ENCODE peak calls at places on chromosomes 5 and 9, in six cellular contexts. M, C, L, O, I and P are unnamed samples. For H3K4me1 and H3K9me3, the result is how much of the 10 kb centered on the place peaks cover.

GRCh38 chr9:100473271-100474081 is 527 bp downstream of the TMEFF1 start:
- DNase-seq in M (peak), L (peak), O (peak), C (peak), I (no peak), P (peak)

GRCh38 chr5:31217441-31217840 is 24.0 kb downstream of the CDH6 start:
- DNase-seq in O (no peak), I (no peak), L (no peak), C (no peak), M (no peak), P (no peak)

GRCh38 chr5:16957305-16958165 is 21.4 kb upstream of the MYO10 start:
- DNase-seq in M (no peak), O (no peak), C (peak), L (no peak), I (no peak), P (no peak)

GRCh38 chr5:32531885-32532520 is 53.4 kb upstream of the SUB1 start:
- DNase-seq in I (no peak), M (peak), L (peak), O (no peak), C (peak), P (no peak)

GRCh38 chr9:6997330-6997729 is 239.6 kb downstream of the KDM4C start:
- DNase-seq in O (no peak), L (no peak), I (no peak), M (no peak), C (peak), P (no peak)

GRCh38 chr9:19116391-19116790 is 10.9 kb downstream of the PLIN2 start:
- DNase-seq in C (no peak), M (no peak), L (no peak), O (no peak), I (no peak), P (no peak)

GRCh38 chr9:34717996-34718614 is 8.2 kb upstream of the CCL21 start:
- DNase-seq in I (no peak), O (no peak), C (no peak), M (no peak), L (no peak), P (no peak)

GRCh38 chr5:136600306-136600705 is 235.0 kb upstream of the TRPC7 start:
- DNase-seq in I (no peak), L (no peak), M (no peak), C (no peak), O (no peak), P (no peak)

GRCh38 chr5:56839062-56839461 is 23.7 kb downstream of the MAP3K1 start:
- DNase-seq in I (no peak), C (peak), M (no peak), O (no peak), L (no peak), P (no peak)

GRCh38 chr5:122076023-122076422 is 2.0 kb downstream of the LOX start:
- DNase-seq in M (no peak), L (no peak), I (no peak), C (peak), O (no peak), P (peak)

GRCh38 chr9:12776775-12777055 is 1.9 kb downstream of the LURAP1L start:
- DNase-seq in L (no peak), I (no peak), O (no peak), M (no peak), C (peak), P (no peak)

GRCh38 chr5:17316973-17317459 is 99.6 kb downstream of the BASP1 start:
- DNase-seq in L (no peak), O (no peak), M (no peak), I (no peak), C (peak), P (peak)

GRCh38 chr9:94780516-94780950 is 54.0 kb downstream of the AOPEP start:
- DNase-seq in L (no peak), O (peak), C (no peak), I (no peak), M (no peak), P (no peak)

GRCh38 chr5:40436535-40437237 is 243.0 kb upstream of the PTGER4 start:
- DNase-seq in I (no peak), C (no peak), L (peak), M (peak), O (no peak), P (no peak)
- H3K4me3 ChIP-seq in I (no peak), C (no peak), L (peak), M (peak), O (no peak), P (no peak)

DNA sequence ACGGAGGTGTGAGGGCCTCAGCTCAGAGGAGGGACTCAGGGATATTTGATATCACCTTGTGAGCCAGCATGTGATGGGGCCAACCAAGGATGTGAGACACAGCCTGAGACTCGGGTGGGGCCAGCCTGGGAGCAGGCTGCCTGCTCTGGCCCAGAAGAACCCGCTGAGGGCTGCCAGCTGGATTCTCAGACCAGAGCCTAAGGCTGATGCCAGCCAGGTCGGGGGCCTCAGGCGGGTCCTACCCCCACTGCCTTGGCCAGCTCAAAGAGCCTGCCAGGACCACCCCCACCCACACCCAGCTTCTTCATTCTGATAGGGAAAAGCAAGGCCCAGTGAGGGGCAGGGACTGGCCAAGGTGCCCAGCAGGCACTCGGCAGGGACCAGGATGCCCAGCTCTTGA is 20.3 kb upstream of the DUSP1 start:
- DNase-seq in L (no peak), C (peak), O (no peak), I (no peak), M (no peak), P (no peak)
- H3K4me1 ChIP-seq in L (under half), C (half or more), O (under half), I (under half), M (under half), P (under half)

GRCh38 chr5:179044765-179045164 is 15.4 kb upstream of the ZNF354C start:
- DNase-seq in M (no peak), O (no peak), I (no peak), C (no peak), L (no peak), P (no peak)
- H3K9me3 ChIP-seq in M (under half), O (under half), I (under half), C (under half), L (under half), P (under half)

GRCh38 chr9:127973169-127974001 is 7.4 kb downstream of the EEIG1 start:
- DNase-seq in C (no peak), M (no peak), L (no peak), O (peak), I (no peak), P (no peak)

GRCh38 chr9:127971357-127972315 is 9.2 kb downstream of the EEIG1 start:
- DNase-seq in L (peak), O (peak), I (no peak), M (no peak), C (no peak), P (no peak)

GRCh38 chr9:127974002-127974768 is 6.6 kb downstream of the EEIG1 start:
- DNase-seq in C (no peak), L (no peak), O (peak), M (peak), I (no peak), P (no peak)

GRCh38 chr9:127970401-127971313 is 10.1 kb downstream of the EEIG1 start:
- DNase-seq in M (peak), L (peak), I (no peak), C (no peak), O (peak), P (no peak)

DNA sequence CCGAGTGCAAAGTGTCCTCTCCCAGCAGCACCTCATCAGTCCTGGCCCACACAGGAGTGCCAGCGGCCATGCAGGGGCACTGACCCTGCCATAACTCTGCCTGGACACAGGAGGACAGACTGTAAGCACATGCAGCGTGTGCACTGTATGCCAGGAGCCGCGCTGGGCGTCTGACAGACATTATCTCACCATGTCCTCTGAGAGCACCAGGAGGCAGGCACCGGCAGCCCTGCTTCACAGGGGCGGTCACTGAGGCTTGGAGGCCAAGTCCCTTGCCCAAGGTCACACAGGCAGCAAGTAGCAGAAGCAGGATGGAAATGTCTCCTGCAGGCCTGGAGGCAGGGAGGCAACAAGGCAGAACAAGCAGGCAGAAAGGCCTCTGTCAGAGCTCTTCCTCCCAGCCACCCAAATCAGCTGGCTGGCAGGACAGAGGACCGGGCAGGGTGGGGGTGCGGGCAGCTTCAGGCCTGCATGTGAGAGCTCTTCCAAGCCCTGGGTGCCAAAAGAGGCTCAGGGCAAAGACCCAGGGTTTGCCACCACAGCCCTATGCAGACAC is 8.4 kb downstream of the EEIG1 start:
- DNase-seq in I (no peak), C (no peak), O (peak), L (no peak), M (no peak), P (no peak)
- H3K4me3 ChIP-seq in I (no peak), C (no peak), O (no peak), L (peak), M (peak), P (no peak)

GRCh38 chr9:73137914-73138313 is 13.8 kb upstream of the ANXA1 start:
- DNase-seq in O (no peak), L (no peak), I (no peak), C (no peak), M (no peak), P (no peak)
- H3K4me1 ChIP-seq in O (under half), L (under half), I (under half), C (half or more), M (under half), P (under half)

GRCh38 chr5:166004006-166004405 is 2287.4 kb upstream of the WWC1 start:
- DNase-seq in C (no peak), O (no peak), I (no peak), M (no peak), L (no peak), P (no peak)
- H3K9me3 ChIP-seq in C (under half), O (under half), I (under half), M (under half), L (under half), P (under half)

DNA sequence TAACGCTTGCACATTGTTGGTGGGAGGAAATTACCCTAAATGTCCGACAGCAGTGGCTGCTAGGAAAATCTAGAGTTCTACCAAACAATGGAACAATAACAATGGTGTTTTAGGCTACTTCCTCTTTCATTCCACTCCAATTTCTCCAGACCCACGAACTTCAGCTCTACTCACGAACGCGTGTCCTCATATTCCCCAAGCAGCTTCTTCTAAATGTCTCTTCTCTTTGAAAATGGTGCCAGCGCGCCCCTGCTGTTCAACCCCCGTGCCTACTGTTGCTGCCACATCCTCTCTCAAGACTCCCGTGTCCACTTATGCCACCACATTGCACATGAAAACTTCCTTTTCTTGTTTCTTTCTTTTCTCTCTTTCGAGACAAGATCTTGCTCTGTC is 25.6 kb downstream of the OR2V2 start:
- DNase-seq in I (no peak), M (no peak), C (no peak), O (peak), L (no peak), P (no peak)
- H3K4me3 ChIP-seq in I (peak), M (peak), C (no peak), O (peak), L (peak), P (no peak)

GRCh38 chr5:96718635-96719077 is 56.5 kb downstream of the CAST start:
- DNase-seq in I (no peak), M (no peak), L (no peak), O (no peak), C (no peak), P (no peak)
- H3K4me1 ChIP-seq in I (under half), M (under half), L (under half), O (under half), C (under half), P (under half)

GRCh38 chr9:97852001-97852398 is 1.0 kb upstream of the FOXE1 start:
- DNase-seq in O (no peak), L (no peak), I (no peak), M (peak), C (no peak), P (no peak)

GRCh38 chr9:97854696-97855485 is 1.9 kb downstream of the FOXE1 start:
- DNase-seq in O (no peak), I (no peak), C (no peak), L (no peak), M (no peak), P (no peak)

GRCh38 chr9:97853844-97854695 is 1.0 kb downstream of the FOXE1 start:
- DNase-seq in I (no peak), O (peak), C (no peak), M (peak), L (peak), P (peak)

GRCh38 chr9:97852399-97853055 is 499 bp upstream of the FOXE1 start:
- DNase-seq in C (no peak), L (no peak), O (no peak), I (no peak), M (peak), P (no peak)

DNA sequence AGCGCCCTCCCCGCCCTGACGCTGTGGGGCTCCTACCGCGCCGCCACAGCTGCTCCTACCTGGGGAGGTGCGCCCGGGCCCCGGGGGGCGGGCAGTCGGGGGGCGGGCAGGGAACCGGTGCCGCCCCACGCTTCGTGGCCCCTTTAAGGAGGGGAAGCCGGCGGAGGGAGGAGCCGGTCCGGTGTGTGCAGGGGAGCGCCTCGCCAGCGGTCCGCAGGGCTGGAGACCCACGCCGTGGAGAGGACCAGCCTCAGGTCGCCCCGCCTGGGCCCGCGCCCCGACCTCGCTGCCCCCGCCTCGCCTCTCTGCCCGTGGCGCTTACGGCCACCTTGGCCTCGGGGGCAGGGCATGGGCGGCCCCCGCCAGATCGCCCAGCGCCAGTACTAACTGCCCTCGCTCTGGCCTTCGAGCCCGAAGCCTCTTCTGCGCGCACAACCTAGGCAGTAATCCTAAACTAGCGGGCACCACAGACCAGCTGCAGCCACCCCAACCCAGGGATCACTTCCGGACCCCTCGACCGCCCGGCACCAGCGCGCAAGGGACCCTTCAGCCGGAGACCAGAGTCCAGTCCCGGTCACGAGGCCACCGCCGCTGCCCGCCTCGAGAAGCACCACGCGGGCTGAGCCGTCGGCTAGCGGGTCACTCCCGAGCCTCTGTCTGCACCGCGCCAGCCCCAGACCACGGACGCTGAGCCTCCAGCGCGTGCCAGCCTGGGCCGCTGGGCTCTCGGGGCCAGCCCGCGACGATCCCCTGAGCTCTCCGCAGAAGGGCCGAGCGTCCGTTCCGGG is at the start of gene FOXE1:
- DNase-seq in C (no peak), L (no peak), O (no peak), I (no peak), M (peak), P (no peak)
- H3K9me3 ChIP-seq in C (under half), L (under half), O (under half), I (under half), M (under half), P (under half)